ENCODE peak calls at places on chromosomes 5 and 9, in six cellular contexts. C is K562, V is GM12865, K is AG10803, E is PC-3, B is kidney. Q is an unnamed sample.

GRCh38 chr9:136625101-136626065 is 37.3 kb upstream of the EGFL7 start:
- DNase-seq in C (peak; percentile 47), K (peak; percentile 40), E (peak; percentile 21), B (peak; percentile 97), V (peak; percentile 27), Q (no peak)

GRCh38 chr5:87268126-87268969 is 665 bp downstream of the RASA1 start:
- DNase-seq in B (peak; percentile 88), V (peak; percentile 73), C (peak; percentile 46), K (peak; percentile 67), E (peak; percentile 74), Q (peak; percentile 19)

GRCh38 chr9:70263421-70263820 is 4.6 kb downstream of the SMC5 start:
- DNase-seq in K (peak; percentile 31), E (peak; percentile 43), C (no peak), B (no peak), V (no peak), Q (peak; percentile 3)

GRCh38 chr5:143200781-143201398 is 202.6 kb downstream of the NR3C1 start:
- DNase-seq in K (peak; percentile 85), E (no peak), B (no peak), C (peak; percentile 31), V (no peak), Q (no peak)

GRCh38 chr9:109588415-109588814 is 90.3 kb upstream of the PTPN3 start:
- DNase-seq in K (no peak), C (no peak), E (no peak), V (no peak), B (no peak), Q (no peak)

GRCh38 chr5:65194871-65195270 is 286.8 kb downstream of the ADAMTS6 start:
- DNase-seq in E (no peak), V (no peak), C (no peak), B (no peak), K (no peak), Q (no peak)

GRCh38 chr5:91151947-91152346 is 231.2 kb downstream of the ARRDC3 start:
- DNase-seq in K (peak; percentile 95), E (peak; percentile 81), C (no peak), V (no peak), B (no peak), Q (peak; percentile 73)

GRCh38 chr5:10485142-10485795 is 43.6 kb downstream of the ROPN1L start:
- DNase-seq in V (peak; percentile 18), B (no peak), E (no peak), C (peak; percentile 95), K (peak; percentile 33), Q (peak; percentile 91)

GRCh38 chr5:72600401-72600981 is 93.3 kb upstream of the ZNF366 start:
- DNase-seq in E (peak; percentile 96), K (peak; percentile 96), V (no peak), B (no peak), C (no peak), Q (no peak)

GRCh38 chr5:52582313-52582712 is 205.4 kb upstream of the ITGA1 start:
- DNase-seq in E (peak; percentile 6), K (no peak), B (no peak), V (peak; percentile 5), C (no peak), Q (no peak)

GRCh38 chr9:68555416-68555815 is 14.7 kb upstream of the TMEM252 start:
- DNase-seq in C (no peak), V (no peak), K (no peak), E (no peak), B (no peak), Q (no peak)

GRCh38 chr5:180126716-180127681 is 55.4 kb upstream of the RNF130 start:
- DNase-seq in C (peak; percentile 82), B (peak; percentile 75), E (peak; percentile 30), K (no peak), V (no peak), Q (no peak)

GRCh38 chr5:169099801-169100734 is 200.9 kb downstream of the SLIT3 start:
- DNase-seq in K (peak; percentile 34), E (no peak), C (no peak), B (no peak), V (no peak), Q (no peak)

GRCh38 chr5:55160493-55161209 is 680 bp downstream of the GPX8 start:
- DNase-seq in K (peak; percentile 96), C (no peak), V (no peak), E (peak; percentile 70), B (peak; percentile 78), Q (peak; percentile 92)

GRCh38 chr5:97365918-97366317 is 182.9 kb upstream of the RIOK2 start:
- DNase-seq in C (no peak), K (no peak), V (no peak), B (no peak), E (no peak), Q (no peak)

GRCh38 chr5:10488144-10488543 is 46.5 kb downstream of the ROPN1L start:
- DNase-seq in C (no peak), B (no peak), K (no peak), V (no peak), E (no peak), Q (no peak)

GRCh38 chr5:111384220-111384619 is 128.1 kb downstream of the STARD4 start:
- DNase-seq in K (no peak), C (no peak), B (no peak), V (no peak), E (peak; percentile 21), Q (peak; percentile 3)

GRCh38 chr5:125530833-125531610 is 784.6 kb upstream of the ZNF608 start:
- DNase-seq in E (no peak), V (no peak), C (no peak), B (no peak), K (no peak), Q (no peak)

GRCh38 chr5:123476696-123477095 is 35.3 kb upstream of the CSNK1G3 start:
- DNase-seq in V (no peak), E (no peak), C (no peak), K (peak; percentile 15), B (no peak), Q (no peak)

GRCh38 chr5:87076931-87077330 is 190.8 kb upstream of the RASA1 start:
- DNase-seq in V (no peak), K (no peak), C (no peak), E (peak; percentile 87), B (no peak), Q (no peak)

GRCh38 chr5:131416729-131417128 is 152.9 kb downstream of the CDC42SE2 start:
- DNase-seq in E (no peak), K (no peak), B (no peak), V (peak; percentile 71), C (no peak), Q (no peak)

GRCh38 chr5:107668933-107669542 is 1.7 kb downstream of the EFNA5 start:
- DNase-seq in V (no peak), K (no peak), B (peak; percentile 66), C (no peak), E (peak; percentile 45), Q (no peak)
- H3K4me3 ChIP-seq in V (peak overlapping the region; percentile 90), K (peak overlapping the region; percentile 56), B (peak overlapping the region; percentile 83), C (no peak overlapping the region), E (peak overlapping the region; percentile 83), Q (peak overlapping the region; percentile 57)

GRCh38 chr5:162607879-162608278 is 540.3 kb downstream of the GABRG2 start:
- DNase-seq in E (no peak), K (no peak), C (no peak), V (no peak), B (no peak), Q (no peak)
- TF ChIP-seq CTCF in E (no peak), K (no peak), C (no peak), V (peak; percentile 13), B (no peak), Q (no peak)

GRCh38 chr5:132495672-132496630 is 5.4 kb upstream of the IRF1 start:
- DNase-seq in V (peak; percentile 92), C (peak; percentile 90), B (peak; percentile 99), E (peak; percentile 90), K (peak; percentile 86), Q (peak; percentile 62)

GRCh38 chr5:132498686-132499271 is 8.2 kb upstream of the IRF1 start:
- DNase-seq in C (no peak), B (no peak), K (no peak), V (no peak), E (peak; percentile 21), Q (no peak)

GRCh38 chr5:132498152-132498551 is 7.6 kb upstream of the IRF1 start:
- DNase-seq in K (peak; percentile 80), E (peak; percentile 56), C (no peak), V (no peak), B (no peak), Q (no peak)

GRCh38 chr5:132496631-132497487 is 6.3 kb upstream of the IRF1 start:
- DNase-seq in C (peak; percentile 86), E (peak; percentile 77), B (peak; percentile 98), V (peak; percentile 92), K (peak; percentile 84), Q (peak; percentile 60)

GRCh38 chr5:132497488-132497997 is 7.0 kb upstream of the IRF1 start:
- DNase-seq in B (peak; percentile 95), E (peak; percentile 86), V (no peak), K (peak; percentile 94), C (no peak), Q (peak; percentile 94)
- H3K4me3 ChIP-seq in B (peak overlapping the region; percentile 89), E (peak overlapping the region; percentile 85), V (peak overlapping the region; percentile 74), K (peak overlapping the region; percentile 76), C (peak overlapping the region; percentile 72), Q (peak overlapping the region; percentile 45)

DNA sequence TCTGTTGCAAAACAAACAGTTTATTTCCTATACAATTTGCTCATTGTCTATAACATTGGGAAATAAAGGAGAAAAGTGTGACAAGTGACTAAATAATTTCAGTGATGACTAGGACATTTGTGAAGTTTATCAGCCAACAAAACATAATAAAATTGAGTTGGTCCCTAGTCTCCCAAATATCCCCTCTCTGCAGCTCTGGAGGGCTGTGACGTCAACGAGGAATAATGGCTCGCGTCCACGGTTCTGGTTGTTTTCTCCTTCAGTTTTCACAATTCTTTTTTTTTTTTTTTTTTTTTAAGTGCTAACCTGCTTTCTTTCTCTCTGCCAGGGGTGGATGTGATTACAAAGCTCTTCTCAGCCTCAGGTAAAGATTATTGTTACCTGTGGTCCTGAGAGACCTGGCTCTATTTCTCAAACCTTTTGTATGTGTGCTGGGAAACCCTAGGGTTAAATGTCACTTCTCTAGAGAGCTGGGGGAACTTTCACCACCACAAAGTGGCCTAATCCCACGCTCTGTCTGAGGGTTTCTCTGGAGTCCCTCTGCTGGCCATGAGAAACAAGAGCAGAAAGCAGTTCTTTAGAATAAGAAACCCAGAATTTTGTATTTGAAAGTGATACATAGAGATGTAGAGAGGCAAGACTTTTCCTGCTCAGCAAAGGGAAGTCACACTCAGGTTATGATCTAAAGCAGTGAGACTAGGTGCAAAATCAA is 36.2 kb upstream of the ANKRD55 start:
- DNase-seq in C (peak; percentile 25), B (no peak), V (peak; percentile 72), K (peak; percentile 67), E (peak; percentile 37), Q (peak; percentile 26)
- TF ChIP-seq CTCF in C (peak; percentile 42), B (peak; percentile 59), V (peak; percentile 42), K (peak; percentile 89), E (peak; percentile 43), Q (peak; percentile 85)

DNA sequence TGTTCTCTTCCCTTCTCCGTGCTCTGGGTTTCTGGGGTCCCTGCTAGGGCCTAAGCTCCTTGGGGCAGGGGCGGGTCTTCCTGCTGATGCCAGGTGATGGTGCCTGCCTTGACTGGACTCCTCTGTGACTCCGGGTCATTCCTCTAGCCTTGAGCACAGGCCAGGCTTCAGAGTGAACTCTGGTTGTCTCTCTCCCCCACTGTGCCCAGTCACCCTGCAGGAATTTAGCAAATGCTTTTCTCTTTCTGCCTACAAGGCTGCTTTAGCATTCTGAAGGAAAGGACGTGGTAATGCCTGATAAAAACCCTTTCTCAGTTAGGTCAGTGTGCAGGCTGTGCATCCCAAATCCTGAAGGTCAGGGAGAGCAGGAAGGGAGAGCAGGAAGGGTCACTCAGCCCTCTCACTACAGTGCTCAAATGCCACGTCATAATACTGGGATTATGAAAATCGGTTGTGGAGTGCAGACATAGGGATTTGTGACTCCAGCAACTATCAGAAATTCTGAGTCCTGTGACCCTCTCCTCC is 2.7 kb downstream of the CXCL14 start:
- DNase-seq in V (no peak), C (no peak), E (no peak), K (peak; percentile 60), B (no peak), Q (no peak)
- H3K4me3 ChIP-seq in V (no peak overlapping the region), C (no peak overlapping the region), E (no peak overlapping the region), K (no peak overlapping the region), B (peak overlapping the region; percentile 77), Q (no peak overlapping the region)

GRCh38 chr5:80098951-80099350 is 63.8 kb downstream of the THBS4 start:
- DNase-seq in C (no peak), K (no peak), V (no peak), E (no peak), B (no peak), Q (no peak)
- TF ChIP-seq CTCF in C (no peak), K (no peak), V (no peak), E (no peak), B (no peak), Q (no peak)

Q was measured in astrocyte of the cerebellum.